ENCODE peak calls at places on chromosomes 12 and 14, in eight cellular contexts. L is NCI-H510A treated with DMSO at 0.1 percent for 48 hours; W is stimulated activated CD8-positive, alpha-beta memory T cell treated with anti-CD3 and anti-CD28 coated beads, Interleukin-7, amount 100 ng/mL, for 1 hour; D is globus pallidus; A is left ventricle myocardium inferior; J is activated T-cell treated with anti-CD3 and anti-CD28 coated beads for 1 hour; I is EL; F is NCI-H446. Y is an unnamed sample.
A peak's percentile ranks its signal among the peaks of the same experiment; 100 is the strongest.

GRCh38 chr12:132152921-132153321 is 8.7 kb downstream of the NOC4L start:
- DNase-seq in L (no peak), W (no peak), D (no peak), A (peak; percentile 9), J (no peak), I (no peak), F (no peak), Y (no peak)

GRCh38 chr14:22854963-22855724 is 16.4 kb upstream of the LRP10 start:
- DNase-seq in L (no peak), W (no peak), D (no peak), A (no peak), J (no peak), I (no peak), F (no peak), Y (no peak)

GRCh38 chr14:103688441-103688840 is 26.8 kb downstream of the XRCC3 start:
- DNase-seq in L (no peak), W (no peak), D (no peak), A (no peak), J (no peak), I (peak; percentile 38), F (no peak), Y (no peak)

GRCh38 chr14:64943556-64943955 is 1.0 kb upstream of the GPX2 start:
- DNase-seq in L (no peak), W (no peak), D (no peak), A (no peak), J (no peak), I (no peak), F (no peak), Y (no peak)

GRCh38 chr14:61530896-61531295 is 164.4 kb upstream of the HIF1A start:
- DNase-seq in L (no peak), W (no peak), D (no peak), A (no peak), J (no peak), I (no peak), F (no peak), Y (no peak)

GRCh38 chr12:2997989-2998670 is 38.9 kb downstream of the TEAD4 start:
- DNase-seq in L (no peak), W (no peak), D (no peak), A (no peak), J (no peak), I (no peak), F (no peak), Y (no peak)

GRCh38 chr14:100048786-100049185 is 16.4 kb upstream of the EVL start:
- DNase-seq in L (no peak), W (no peak), D (no peak), A (no peak), J (no peak), I (no peak), F (no peak), Y (no peak)

GRCh38 chr14:74604157-74604556 is 7.9 kb downstream of the LTBP2 start:
- DNase-seq in L (no peak), W (no peak), D (no peak), A (no peak), J (no peak), I (no peak), F (no peak), Y (no peak)

GRCh38 chr12:98745578-98746391 is 100.7 kb downstream of the APAF1 start:
- DNase-seq in L (no peak), W (no peak), D (no peak), A (no peak), J (no peak), I (peak; percentile 13), F (no peak), Y (no peak)

GRCh38 chr14:68033533-68033932 is 214.0 kb downstream of the RAD51B start:
- DNase-seq in L (no peak), W (no peak), D (no peak), A (no peak), J (no peak), I (no peak), F (no peak), Y (no peak)

GRCh38 chr12:109273354-109273753 is 35.7 kb downstream of the FOXN4 start:
- DNase-seq in L (peak; percentile 85), W (no peak), D (no peak), A (no peak), J (no peak), I (no peak), F (no peak), Y (no peak)

GRCh38 chr12:57755454-57756372 is 810 bp downstream of the MARCHF9 start:
- DNase-seq in L (no peak), W (no peak), D (no peak), A (peak; percentile 28), J (no peak), I (no peak), F (no peak), Y (peak; percentile 26)

GRCh38 chr12:48961331-48961730 is 4.0 kb upstream of the ARF3 start:
- DNase-seq in L (no peak), W (no peak), D (no peak), A (no peak), J (no peak), I (peak; percentile 55), F (no peak), Y (no peak)

GRCh38 chr12:110170535-110171185 is 46.5 kb downstream of the IFT81 start:
- DNase-seq in L (no peak), W (no peak), D (no peak), A (no peak), J (no peak), I (no peak), F (no peak), Y (no peak)

GRCh38 chr12:39905152-39905551 is 200.7 kb downstream of the SLC2A13 start:
- DNase-seq in L (no peak), W (no peak), D (peak; percentile 17), A (peak; percentile 56), J (no peak), I (no peak), F (peak; percentile 81), Y (no peak)

GRCh38 chr14:64501326-64502171 is 2.1 kb downstream of the ZBTB25 start:
- DNase-seq in L (peak; percentile 16), W (no peak), D (no peak), A (peak; percentile 66), J (no peak), I (peak; percentile 89), F (no peak), Y (no peak)

GRCh38 chr14:64109821-64110554 is 184.2 kb downstream of the ESR2 start:
- DNase-seq in L (no peak), W (no peak), D (no peak), A (no peak), J (no peak), I (peak; percentile 18), F (no peak), Y (no peak)

GRCh38 chr14:99602054-99602787 is 1.8 kb downstream of the CCDC85C start:
- DNase-seq in L (no peak), W (no peak), D (no peak), A (no peak), J (no peak), I (peak; percentile 47), F (peak; percentile 38), Y (no peak)

GRCh38 chr12:43216490-43216889 is 335.5 kb downstream of the ADAMTS20 start:
- DNase-seq in L (no peak), W (no peak), D (no peak), A (no peak), J (no peak), I (no peak), F (no peak), Y (no peak)

GRCh38 chr12:617304-617915 is 45.8 kb downstream of the NINJ2 start:
- DNase-seq in L (no peak), W (no peak), D (peak; percentile 51), A (peak; percentile 74), J (no peak), I (no peak), F (no peak), Y (no peak)

GRCh38 chr12:56223571-56224101 is 506 bp upstream of the NABP2 start:
- DNase-seq in L (no peak), W (no peak), D (no peak), A (no peak), J (no peak), I (no peak), F (no peak), Y (no peak)

GRCh38 chr12:96327346-96327745 is 72.9 kb downstream of the CDK17 start:
- DNase-seq in L (no peak), W (no peak), D (no peak), A (no peak), J (no peak), I (no peak), F (no peak), Y (no peak)

GRCh38 chr14:94129758-94130414 is 482 bp upstream of the IFI27L2 start:
- DNase-seq in L (peak; percentile 51), W (no peak), D (peak; percentile 70), A (peak; percentile 50), J (peak; percentile 11), I (peak; percentile 73), F (peak; percentile 53), Y (no peak)

GRCh38 chr14:29442720-29443119 is 484.9 kb downstream of the PRKD1 start:
- DNase-seq in L (no peak), W (no peak), D (no peak), A (no peak), J (no peak), I (peak; percentile 74), F (peak; percentile 82), Y (no peak)

GRCh38 chr14:101070540-101071492 is 167.3 kb upstream of the RTL1 start:
- DNase-seq in L (no peak), W (no peak), D (no peak), A (no peak), J (no peak), I (no peak), F (no peak), Y (no peak)

GRCh38 chr12:132170094-132170636 is 25.9 kb downstream of the NOC4L start:
- DNase-seq in L (no peak), W (no peak), D (no peak), A (peak; percentile 11), J (no peak), I (peak; percentile 52), F (no peak), Y (no peak)